ENCODE peak calls at places on chromosomes 16 and 17, in ten cellular contexts. H, Z, Q, M, X, O, N, S, C and B are unnamed samples.

GRCh38 chr16:51497541-51498211 is 346.6 kb upstream of the SALL1 start:
- DNase-seq in Q (no peak), O (no peak), M (no peak), N (no peak), Z (no peak), C (no peak), X (no peak), S (no peak), H (no peak), B (no peak)

GRCh38 chr16:62205459-62205858 is 169.2 kb upstream of the CDH8 start:
- DNase-seq in M (no peak), C (no peak), X (no peak), S (no peak), N (no peak), Z (no peak), Q (no peak), O (no peak), H (no peak), B (no peak)

GRCh38 chr17:74531231-74531761 is at the start of gene CD300LB:
- DNase-seq in H (no peak), Z (no peak), C (no peak), N (no peak), Q (peak; percentile 35), X (no peak), S (no peak), M (no peak), O (no peak), B (no peak)

GRCh38 chr16:88977028-88977844 is at the start of gene CBFA2T3:
- DNase-seq in N (no peak), O (no peak), X (no peak), M (no peak), S (no peak), Z (no peak), Q (peak; percentile 70), C (peak; percentile 20), H (peak; percentile 84), B (no peak)

GRCh38 chr16:85667841-85668413 is 20.8 kb downstream of the GINS2 start:
- DNase-seq in N (no peak), S (no peak), C (no peak), O (no peak), M (no peak), Z (no peak), X (no peak), Q (no peak), H (peak; percentile 45), B (no peak)

GRCh38 chr16:86512301-86512859 is 2.1 kb downstream of the FOXF1 start:
- DNase-seq in S (peak; percentile 57), Q (peak; percentile 31), O (no peak), N (no peak), X (no peak), M (no peak), Z (peak; percentile 29), H (peak; percentile 44), C (no peak), B (no peak)

GRCh38 chr16:10940501-10941079 is 1.7 kb downstream of the DEXI start:
- DNase-seq in X (no peak), S (no peak), O (no peak), H (peak; percentile 67), Z (no peak), N (no peak), Q (no peak), C (no peak), M (no peak), B (no peak)

GRCh38 chr16:24685539-24686432 is 43.7 kb upstream of the TNRC6A start:
- DNase-seq in X (peak; percentile 43), H (peak; percentile 72), S (peak; percentile 74), C (peak; percentile 52), O (no peak), M (no peak), Q (no peak), Z (no peak), N (peak; percentile 23), B (peak; percentile 75)

GRCh38 chr16:87826798-87827587 is 42.3 kb downstream of the SLC7A5 start:
- DNase-seq in Z (no peak), N (no peak), X (no peak), Q (no peak), M (no peak), H (no peak), O (no peak), S (no peak), C (no peak), B (no peak)

GRCh38 chr17:82236142-82236971 is 7.5 kb downstream of the SLC16A3 start:
- DNase-seq in Z (peak; percentile 81), X (no peak), S (peak; percentile 67), C (peak; percentile 50), N (no peak), Q (no peak), O (peak; percentile 83), M (no peak), H (peak; percentile 95), B (no peak)

GRCh38 chr16:87706278-87707000 is 59.3 kb downstream of the KLHDC4 start:
- DNase-seq in N (no peak), S (no peak), M (no peak), Q (no peak), H (no peak), O (no peak), X (no peak), C (no peak), Z (no peak), B (no peak)

GRCh38 chr16:72845322-72846020 is 202.5 kb downstream of the ZFHX3 start:
- DNase-seq in C (no peak), M (no peak), O (no peak), Q (no peak), X (no peak), H (no peak), N (no peak), S (no peak), Z (no peak), B (no peak)